ENCODE peak calls at places on chromosome 22, in seven cellular contexts. One of them, this sample, is unnamed.

GRCh38 chr22:45499746-45500145 is 2.9 kb upstream of the FBLN1 start:
- DNase-seq in IMR-90: no peak
- DNase-seq in heart left ventricle: peak
- DNase-seq in lower lobe of right lung: peak
- DNase-seq in SK-N-SH: no peak
- DNase-seq in CD4-positive, alpha-beta T cell: no peak
- DNase-seq in lung: no peak
- DNase-seq in this sample: no peak

GRCh38 chr22:26429458-26430238 is 588 bp downstream of the ASPHD2 start:
- DNase-seq in SK-N-SH: peak
- DNase-seq in lower lobe of right lung: no peak
- DNase-seq in lung: no peak
- DNase-seq in heart left ventricle: no peak
- DNase-seq in CD4-positive, alpha-beta T cell: peak
- DNase-seq in IMR-90: no peak
- DNase-seq in this sample: no peak

GRCh38 chr22:43889366-43890253 is 2.2 kb downstream of the PNPLA5 start:
- DNase-seq in lung: no peak
- DNase-seq in SK-N-SH: peak
- DNase-seq in CD4-positive, alpha-beta T cell: no peak
- DNase-seq in lower lobe of right lung: no peak
- DNase-seq in IMR-90: peak
- DNase-seq in heart left ventricle: no peak
- DNase-seq in this sample: no peak

GRCh38 chr22:29480512-29481264 is 670 bp downstream of the NEFH start:
- DNase-seq in IMR-90: peak
- DNase-seq in CD4-positive, alpha-beta T cell: no peak
- DNase-seq in lung: no peak
- DNase-seq in heart left ventricle: no peak
- DNase-seq in SK-N-SH: peak
- DNase-seq in lower lobe of right lung: peak
- DNase-seq in this sample: peak

GRCh38 chr22:44752285-44753188 is at the start of gene ARHGAP8:
- DNase-seq in lung: peak
- DNase-seq in lower lobe of right lung: peak
- DNase-seq in IMR-90: no peak
- DNase-seq in heart left ventricle: no peak
- DNase-seq in CD4-positive, alpha-beta T cell: no peak
- DNase-seq in SK-N-SH: peak
- DNase-seq in this sample: peak

GRCh38 chr22:41656515-41656914 is 32.2 kb downstream of the SNU13 start:
- DNase-seq in IMR-90: peak
- DNase-seq in CD4-positive, alpha-beta T cell: no peak
- DNase-seq in SK-N-SH: no peak
- DNase-seq in heart left ventricle: no peak
- DNase-seq in lung: no peak
- DNase-seq in lower lobe of right lung: no peak
- DNase-seq in this sample: no peak

GRCh38 chr22:48675141-48675827 is 1152.4 kb downstream of the BRD1 start:
- DNase-seq in lower lobe of right lung: no peak
- DNase-seq in CD4-positive, alpha-beta T cell: no peak
- DNase-seq in heart left ventricle: peak
- DNase-seq in IMR-90: no peak
- DNase-seq in lung: no peak
- DNase-seq in SK-N-SH: no peak
- DNase-seq in this sample: no peak

GRCh38 chr22:44577391-44578114 is 79.5 kb upstream of the RTL6 start:
- DNase-seq in IMR-90: no peak
- DNase-seq in heart left ventricle: peak
- DNase-seq in CD4-positive, alpha-beta T cell: no peak
- DNase-seq in lower lobe of right lung: peak
- DNase-seq in SK-N-SH: no peak
- DNase-seq in lung: no peak
- DNase-seq in this sample: no peak

GRCh38 chr22:48581821-48582469 is 1245.7 kb downstream of the BRD1 start:
- DNase-seq in SK-N-SH: no peak
- DNase-seq in IMR-90: no peak
- DNase-seq in heart left ventricle: peak
- DNase-seq in CD4-positive, alpha-beta T cell: no peak
- DNase-seq in lower lobe of right lung: peak
- DNase-seq in lung: no peak
- DNase-seq in this sample: no peak

GRCh38 chr22:32880906-32881596 is 79.5 kb downstream of the TIMP3 start:
- DNase-seq in lung: peak
- DNase-seq in CD4-positive, alpha-beta T cell: peak
- DNase-seq in heart left ventricle: peak
- DNase-seq in SK-N-SH: peak
- DNase-seq in lower lobe of right lung: peak
- DNase-seq in IMR-90: peak
- DNase-seq in this sample: peak

GRCh38 chr22:18110194-18110943 is at the start of gene TUBA8:
- DNase-seq in IMR-90: peak
- DNase-seq in SK-N-SH: peak
- DNase-seq in lung: no peak
- DNase-seq in lower lobe of right lung: no peak
- DNase-seq in CD4-positive, alpha-beta T cell: peak
- DNase-seq in heart left ventricle: peak
- DNase-seq in this sample: peak

GRCh38 chr22:41862530-41863266 is 29.8 kb downstream of the SREBF2 start:
- DNase-seq in IMR-90: peak
- DNase-seq in heart left ventricle: no peak
- DNase-seq in lower lobe of right lung: no peak
- DNase-seq in lung: peak
- DNase-seq in SK-N-SH: no peak
- DNase-seq in CD4-positive, alpha-beta T cell: no peak
- DNase-seq in this sample: no peak

GRCh38 chr22:45329536-45329936 is 19.8 kb downstream of the FAM118A start:
- DNase-seq in lower lobe of right lung: no peak
- DNase-seq in SK-N-SH: peak
- DNase-seq in CD4-positive, alpha-beta T cell: no peak
- DNase-seq in heart left ventricle: peak
- DNase-seq in IMR-90: no peak
- DNase-seq in lung: no peak
- DNase-seq in this sample: no peak

GRCh38 chr22:29751139-29751538 is 15.7 kb downstream of the ZMAT5 start:
- DNase-seq in SK-N-SH: no peak
- DNase-seq in lower lobe of right lung: no peak
- DNase-seq in CD4-positive, alpha-beta T cell: no peak
- DNase-seq in IMR-90: peak
- DNase-seq in lung: no peak
- DNase-seq in heart left ventricle: no peak
- DNase-seq in this sample: no peak

GRCh38 chr22:25357056-25357455 is 137.6 kb downstream of the CRYBB2 start:
- DNase-seq in IMR-90: no peak
- DNase-seq in SK-N-SH: no peak
- DNase-seq in CD4-positive, alpha-beta T cell: no peak
- DNase-seq in heart left ventricle: no peak
- DNase-seq in lower lobe of right lung: peak
- DNase-seq in lung: no peak
- DNase-seq in this sample: no peak

GRCh38 chr22:49239264-49240015 is 588.2 kb downstream of the BRD1 start:
- DNase-seq in IMR-90: no peak
- DNase-seq in heart left ventricle: no peak
- DNase-seq in lung: peak
- DNase-seq in SK-N-SH: no peak
- DNase-seq in CD4-positive, alpha-beta T cell: no peak
- DNase-seq in lower lobe of right lung: no peak
- DNase-seq in this sample: no peak

GRCh38 chr22:29205598-29206371 is at the start of gene EMID1:
- DNase-seq in lower lobe of right lung: peak
- DNase-seq in SK-N-SH: peak
- DNase-seq in lung: no peak
- DNase-seq in IMR-90: peak
- DNase-seq in heart left ventricle: peak
- DNase-seq in CD4-positive, alpha-beta T cell: no peak
- DNase-seq in this sample: peak

GRCh38 chr22:41682033-41682807 is 6.4 kb downstream of the SNU13 start:
- DNase-seq in IMR-90: peak
- DNase-seq in SK-N-SH: peak
- DNase-seq in lung: peak
- DNase-seq in heart left ventricle: peak
- DNase-seq in lower lobe of right lung: peak
- DNase-seq in CD4-positive, alpha-beta T cell: peak
- DNase-seq in this sample: peak

GRCh38 chr22:44473580-44473979 is 24.5 kb downstream of the RTL6 start:
- DNase-seq in lung: no peak
- DNase-seq in heart left ventricle: no peak
- DNase-seq in CD4-positive, alpha-beta T cell: no peak
- DNase-seq in SK-N-SH: no peak
- DNase-seq in lower lobe of right lung: no peak
- DNase-seq in IMR-90: no peak
- DNase-seq in this sample: no peak

GRCh38 chr22:48415535-48415934 is 1412.1 kb downstream of the BRD1 start:
- DNase-seq in heart left ventricle: no peak
- DNase-seq in lung: no peak
- DNase-seq in lower lobe of right lung: no peak
- DNase-seq in IMR-90: no peak
- DNase-seq in SK-N-SH: no peak
- DNase-seq in CD4-positive, alpha-beta T cell: no peak
- DNase-seq in this sample: no peak

GRCh38 chr22:43085658-43086606 is 3.3 kb downstream of the TTLL1 start:
- DNase-seq in lower lobe of right lung: no peak
- DNase-seq in IMR-90: no peak
- DNase-seq in heart left ventricle: no peak
- DNase-seq in lung: no peak
- DNase-seq in SK-N-SH: no peak
- DNase-seq in CD4-positive, alpha-beta T cell: no peak
- DNase-seq in this sample: no peak

GRCh38 chr22:44455151-44455962 is 42.7 kb downstream of the RTL6 start:
- DNase-seq in SK-N-SH: no peak
- DNase-seq in heart left ventricle: no peak
- DNase-seq in IMR-90: no peak
- DNase-seq in CD4-positive, alpha-beta T cell: peak
- DNase-seq in lower lobe of right lung: no peak
- DNase-seq in lung: no peak
- DNase-seq in this sample: no peak

GRCh38 chr22:30286813-30287625 is 2.3 kb downstream of the CASTOR1 start:
- DNase-seq in lung: peak
- DNase-seq in SK-N-SH: peak
- DNase-seq in IMR-90: peak
- DNase-seq in heart left ventricle: peak
- DNase-seq in lower lobe of right lung: peak
- DNase-seq in CD4-positive, alpha-beta T cell: peak
- DNase-seq in this sample: peak

GRCh38 chr22:40021401-40022000 is 26.7 kb downstream of the FAM83F start:
- DNase-seq in lung: no peak
- DNase-seq in heart left ventricle: no peak
- DNase-seq in IMR-90: no peak
- DNase-seq in lower lobe of right lung: no peak
- DNase-seq in SK-N-SH: no peak
- DNase-seq in CD4-positive, alpha-beta T cell: no peak
- DNase-seq in this sample: no peak

GRCh38 chr22:38272373-38273134 is at the start of gene TMEM184B:
- DNase-seq in lower lobe of right lung: peak
- DNase-seq in heart left ventricle: peak
- DNase-seq in SK-N-SH: peak
- DNase-seq in CD4-positive, alpha-beta T cell: peak
- DNase-seq in lung: peak
- DNase-seq in IMR-90: peak
- DNase-seq in this sample: peak
- TF ChIP-seq CTCF in lower lobe of right lung: no peak
- TF ChIP-seq CTCF in heart left ventricle: no peak
- TF ChIP-seq CTCF in SK-N-SH: no peak
- TF ChIP-seq CTCF in CD4-positive, alpha-beta T cell: no peak
- TF ChIP-seq CTCF in lung: no peak
- TF ChIP-seq CTCF in IMR-90: no peak
- TF ChIP-seq CTCF in this sample: no peak

DNA sequence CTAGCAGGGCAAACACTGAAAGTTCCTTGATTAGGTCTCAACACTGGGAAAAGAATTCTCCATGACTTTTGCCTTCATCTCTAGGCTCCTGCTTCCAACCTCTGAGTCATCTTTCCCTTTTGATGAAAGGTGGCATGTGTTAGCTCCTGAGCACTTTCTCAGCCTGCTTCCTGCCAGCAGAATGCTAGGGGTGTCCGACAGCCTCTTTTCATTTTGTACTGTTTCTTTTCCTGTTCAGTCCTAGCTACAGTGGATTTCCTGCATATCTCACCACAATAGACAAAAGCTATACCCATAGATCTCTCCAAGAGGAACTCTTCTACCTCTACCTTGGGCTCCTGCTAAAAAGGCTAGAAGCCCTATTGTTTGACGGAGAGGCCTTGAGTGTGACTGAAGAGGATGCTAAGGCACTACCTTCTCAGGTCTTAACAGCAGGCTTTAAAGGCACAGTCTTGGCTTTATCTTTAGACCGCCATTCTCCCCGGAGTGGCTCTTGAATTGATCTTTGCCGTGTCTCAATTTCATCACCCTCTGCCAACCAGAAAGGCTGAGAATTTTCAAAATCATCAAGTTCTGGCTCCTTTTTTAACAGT is 145.5 kb downstream of the RBFOX2 start:
- DNase-seq in heart left ventricle: no peak
- DNase-seq in SK-N-SH: no peak
- DNase-seq in lower lobe of right lung: no peak
- DNase-seq in CD4-positive, alpha-beta T cell: no peak
- DNase-seq in IMR-90: peak
- DNase-seq in lung: no peak
- DNase-seq in this sample: no peak
- H3K27ac ChIP-seq in heart left ventricle: peak
- H3K27ac ChIP-seq in SK-N-SH: peak
- H3K27ac ChIP-seq in lower lobe of right lung: peak
- H3K27ac ChIP-seq in CD4-positive, alpha-beta T cell: no peak
- H3K27ac ChIP-seq in IMR-90: no peak
- H3K27ac ChIP-seq in lung: peak
- H3K27ac ChIP-seq in this sample: peak

GRCh38 chr22:20138417-20138738 is 6.8 kb downstream of the ZDHHC8 start:
- DNase-seq in lung: no peak
- DNase-seq in SK-N-SH: no peak
- DNase-seq in heart left ventricle: no peak
- DNase-seq in IMR-90: no peak
- DNase-seq in CD4-positive, alpha-beta T cell: no peak
- DNase-seq in lower lobe of right lung: no peak
- DNase-seq in this sample: no peak
- TF ChIP-seq CTCF in lung: no peak
- TF ChIP-seq CTCF in SK-N-SH: no peak
- TF ChIP-seq CTCF in heart left ventricle: no peak
- TF ChIP-seq CTCF in IMR-90: no peak
- TF ChIP-seq CTCF in CD4-positive, alpha-beta T cell: no peak
- TF ChIP-seq CTCF in lower lobe of right lung: no peak
- TF ChIP-seq CTCF in this sample: no peak

DNA sequence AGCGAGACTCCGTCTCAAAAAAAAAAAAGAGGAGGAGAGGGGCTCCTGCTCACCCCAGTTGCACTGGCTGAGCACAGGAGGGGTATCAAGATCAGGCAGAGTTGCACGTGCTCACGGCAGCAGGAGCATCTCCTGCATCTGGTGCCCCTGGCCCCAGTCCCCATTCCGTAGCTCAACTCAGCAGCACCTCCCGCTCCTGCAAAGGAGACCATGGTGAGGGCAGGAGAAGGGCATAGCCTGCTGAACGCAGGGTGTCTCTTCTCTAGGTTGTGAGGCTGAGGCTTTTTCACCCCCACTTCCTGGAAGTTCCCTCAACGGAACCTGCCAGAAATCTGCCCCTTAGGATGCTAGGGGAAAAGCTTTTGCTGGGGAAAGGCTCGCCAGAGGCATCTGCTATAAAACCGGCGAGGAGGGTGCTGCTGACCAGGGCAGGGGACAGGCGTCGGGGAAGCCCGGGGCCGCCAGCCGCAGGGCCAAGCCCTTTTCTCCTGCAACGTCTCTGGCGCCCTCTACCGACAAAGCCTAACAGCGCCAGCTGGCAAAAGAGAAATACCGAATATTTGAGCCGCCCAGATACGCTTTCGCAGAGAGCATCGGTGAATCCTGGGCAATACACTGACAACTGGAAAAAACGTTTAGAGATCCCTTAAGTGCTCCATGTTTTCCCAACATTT is 1.0 kb upstream of the PPP6R2 start:
- DNase-seq in lower lobe of right lung: peak
- DNase-seq in IMR-90: peak
- DNase-seq in heart left ventricle: peak
- DNase-seq in CD4-positive, alpha-beta T cell: peak
- DNase-seq in lung: peak
- DNase-seq in SK-N-SH: peak
- DNase-seq in this sample: peak
- H3K27ac ChIP-seq in lower lobe of right lung: peak
- H3K27ac ChIP-seq in IMR-90: no peak
- H3K27ac ChIP-seq in heart left ventricle: peak
- H3K27ac ChIP-seq in CD4-positive, alpha-beta T cell: peak
- H3K27ac ChIP-seq in lung: no peak
- H3K27ac ChIP-seq in SK-N-SH: peak
- H3K27ac ChIP-seq in this sample: peak

This sample was measured in thyroid gland.